ENCODE peak calls at places on chromosome 19, in ten cellular contexts. One of them, this sample, is unnamed.
A peak's percentile ranks its signal among the peaks of the same experiment; 100 is the strongest.

GRCh38 chr19:57280913-57281425 is 684 bp downstream of the ZNF460 start:
- DNase-seq in HCT116: no peak
- DNase-seq in endothelial cell of umbilical vein: no peak
- DNase-seq in sigmoid colon: no peak
- DNase-seq in SK-N-SH: peak; percentile 14
- DNase-seq in prostate gland: no peak
- DNase-seq in HepG2: no peak
- DNase-seq in stomach: no peak
- DNase-seq in GM23338: no peak
- DNase-seq in H1: no peak
- DNase-seq in this sample: no peak

GRCh38 chr19:5294403-5295160 is 46.0 kb downstream of the PTPRS start:
- DNase-seq in HCT116: no peak
- DNase-seq in endothelial cell of umbilical vein: no peak
- DNase-seq in sigmoid colon: no peak
- DNase-seq in SK-N-SH: no peak
- DNase-seq in prostate gland: no peak
- DNase-seq in HepG2: no peak
- DNase-seq in stomach: no peak
- DNase-seq in GM23338: no peak
- DNase-seq in H1: no peak
- DNase-seq in this sample: no peak

GRCh38 chr19:33100894-33101644 is 20.1 kb downstream of the GPATCH1 start:
- DNase-seq in HCT116: no peak
- DNase-seq in endothelial cell of umbilical vein: no peak
- DNase-seq in sigmoid colon: no peak
- DNase-seq in SK-N-SH: no peak
- DNase-seq in prostate gland: no peak
- DNase-seq in HepG2: peak; percentile 97
- DNase-seq in stomach: peak; percentile 68
- DNase-seq in GM23338: no peak
- DNase-seq in H1: no peak
- DNase-seq in this sample: no peak

GRCh38 chr19:12938536-12939291 is at the start of gene CALR:
- DNase-seq in HCT116: no peak
- DNase-seq in endothelial cell of umbilical vein: peak; percentile 45
- DNase-seq in sigmoid colon: peak; percentile 76
- DNase-seq in SK-N-SH: no peak
- DNase-seq in prostate gland: no peak
- DNase-seq in HepG2: no peak
- DNase-seq in stomach: no peak
- DNase-seq in GM23338: no peak
- DNase-seq in H1: no peak
- DNase-seq in this sample: no peak

GRCh38 chr19:10968527-10969081 is 7.8 kb downstream of the SMARCA4 start:
- DNase-seq in HCT116: no peak
- DNase-seq in endothelial cell of umbilical vein: no peak
- DNase-seq in sigmoid colon: no peak
- DNase-seq in SK-N-SH: no peak
- DNase-seq in prostate gland: no peak
- DNase-seq in HepG2: no peak
- DNase-seq in stomach: no peak
- DNase-seq in GM23338: no peak
- DNase-seq in H1: no peak
- DNase-seq in this sample: no peak

GRCh38 chr19:47106819-47107200 is 6.8 kb downstream of the ZC3H4 start:
- DNase-seq in HCT116: no peak
- DNase-seq in endothelial cell of umbilical vein: no peak
- DNase-seq in sigmoid colon: no peak
- DNase-seq in SK-N-SH: no peak
- DNase-seq in prostate gland: no peak
- DNase-seq in HepG2: no peak
- DNase-seq in stomach: no peak
- DNase-seq in GM23338: no peak
- DNase-seq in H1: no peak
- DNase-seq in this sample: no peak

GRCh38 chr19:42207767-42208259 is 9.7 kb downstream of the DEDD2 start:
- DNase-seq in HCT116: no peak
- DNase-seq in endothelial cell of umbilical vein: peak; percentile 30
- DNase-seq in sigmoid colon: no peak
- DNase-seq in SK-N-SH: no peak
- DNase-seq in prostate gland: no peak
- DNase-seq in HepG2: no peak
- DNase-seq in stomach: peak; percentile 43
- DNase-seq in GM23338: no peak
- DNase-seq in H1: no peak
- DNase-seq in this sample: peak; percentile 46

GRCh38 chr19:46068345-46069258 is 27.8 kb upstream of the IGFL4 start:
- DNase-seq in HCT116: peak; percentile 89
- DNase-seq in endothelial cell of umbilical vein: peak; percentile 79
- DNase-seq in sigmoid colon: no peak
- DNase-seq in SK-N-SH: no peak
- DNase-seq in prostate gland: no peak
- DNase-seq in HepG2: peak; percentile 92
- DNase-seq in stomach: no peak
- DNase-seq in GM23338: no peak
- DNase-seq in H1: no peak
- DNase-seq in this sample: no peak

GRCh38 chr19:11737964-11738745 is 591 bp downstream of the ZNF823 start:
- DNase-seq in HCT116: no peak
- DNase-seq in endothelial cell of umbilical vein: peak; percentile 34
- DNase-seq in sigmoid colon: peak; percentile 77
- DNase-seq in SK-N-SH: peak; percentile 71
- DNase-seq in prostate gland: peak; percentile 29
- DNase-seq in HepG2: peak; percentile 67
- DNase-seq in stomach: peak; percentile 82
- DNase-seq in GM23338: peak; percentile 56
- DNase-seq in H1: no peak
- DNase-seq in this sample: peak; percentile 73

GRCh38 chr19:30312582-30313352 is 59.4 kb upstream of the ZNF536 start:
- DNase-seq in HCT116: no peak
- DNase-seq in endothelial cell of umbilical vein: no peak
- DNase-seq in sigmoid colon: no peak
- DNase-seq in SK-N-SH: no peak
- DNase-seq in prostate gland: no peak
- DNase-seq in HepG2: no peak
- DNase-seq in stomach: no peak
- DNase-seq in GM23338: peak; percentile 22
- DNase-seq in H1: no peak
- DNase-seq in this sample: no peak

GRCh38 chr19:1245468-1245867 is 2.9 kb upstream of the MIDN start:
- DNase-seq in HCT116: no peak
- DNase-seq in endothelial cell of umbilical vein: no peak
- DNase-seq in sigmoid colon: peak; percentile 81
- DNase-seq in SK-N-SH: no peak
- DNase-seq in prostate gland: no peak
- DNase-seq in HepG2: no peak
- DNase-seq in stomach: no peak
- DNase-seq in GM23338: no peak
- DNase-seq in H1: no peak
- DNase-seq in this sample: no peak

GRCh38 chr19:1247747-1248453 is 483 bp upstream of the MIDN start:
- DNase-seq in HCT116: no peak
- DNase-seq in endothelial cell of umbilical vein: peak; percentile 90
- DNase-seq in sigmoid colon: peak; percentile 91
- DNase-seq in SK-N-SH: peak; percentile 60
- DNase-seq in prostate gland: peak; percentile 40
- DNase-seq in HepG2: peak; percentile 46
- DNase-seq in stomach: peak; percentile 73
- DNase-seq in GM23338: peak; percentile 83
- DNase-seq in H1: no peak
- DNase-seq in this sample: no peak

GRCh38 chr19:1244693-1245451 is 3.3 kb downstream of the ATP5F1D start:
- DNase-seq in HCT116: no peak
- DNase-seq in endothelial cell of umbilical vein: no peak
- DNase-seq in sigmoid colon: peak; percentile 94
- DNase-seq in SK-N-SH: no peak
- DNase-seq in prostate gland: peak; percentile 56
- DNase-seq in HepG2: peak; percentile 86
- DNase-seq in stomach: peak; percentile 88
- DNase-seq in GM23338: no peak
- DNase-seq in H1: no peak
- DNase-seq in this sample: no peak

GRCh38 chr19:1243768-1244692 is 2.5 kb downstream of the ATP5F1D start:
- DNase-seq in HCT116: no peak
- DNase-seq in endothelial cell of umbilical vein: peak; percentile 65
- DNase-seq in sigmoid colon: peak; percentile 96
- DNase-seq in SK-N-SH: peak; percentile 86
- DNase-seq in prostate gland: peak; percentile 87
- DNase-seq in HepG2: peak; percentile 81
- DNase-seq in stomach: peak; percentile 91
- DNase-seq in GM23338: peak; percentile 88
- DNase-seq in H1: no peak
- DNase-seq in this sample: peak; percentile 91

GRCh38 chr19:1245884-1246816 is 2.2 kb upstream of the MIDN start:
- DNase-seq in HCT116: no peak
- DNase-seq in endothelial cell of umbilical vein: no peak
- DNase-seq in sigmoid colon: peak; percentile 90
- DNase-seq in SK-N-SH: no peak
- DNase-seq in prostate gland: peak; percentile 82
- DNase-seq in HepG2: peak; percentile 88
- DNase-seq in stomach: peak; percentile 69
- DNase-seq in GM23338: no peak
- DNase-seq in H1: no peak
- DNase-seq in this sample: no peak
- TF ChIP-seq CTCF in HCT116: no peak
- TF ChIP-seq CTCF in endothelial cell of umbilical vein: no peak
- TF ChIP-seq CTCF in sigmoid colon: no peak
- TF ChIP-seq CTCF in SK-N-SH: no peak
- TF ChIP-seq CTCF in prostate gland: no peak
- TF ChIP-seq CTCF in HepG2: no peak
- TF ChIP-seq CTCF in stomach: no peak
- TF ChIP-seq CTCF in GM23338: no peak
- TF ChIP-seq CTCF in H1: no peak
- TF ChIP-seq CTCF in this sample: no peak

GRCh38 chr19:16076154-16076957 is at the start of gene TPM4:
- DNase-seq in HCT116: peak; percentile 72
- DNase-seq in endothelial cell of umbilical vein: peak; percentile 90
- DNase-seq in sigmoid colon: peak; percentile 99
- DNase-seq in SK-N-SH: peak; percentile 86
- DNase-seq in prostate gland: peak; percentile 90
- DNase-seq in HepG2: peak; percentile 88
- DNase-seq in stomach: peak; percentile 84
- DNase-seq in GM23338: peak; percentile 95
- DNase-seq in H1: peak; percentile 85
- DNase-seq in this sample: peak; percentile 83

GRCh38 chr19:16074488-16075365 is 1.6 kb upstream of the TPM4 start:
- DNase-seq in HCT116: no peak
- DNase-seq in endothelial cell of umbilical vein: no peak
- DNase-seq in sigmoid colon: peak; percentile 69
- DNase-seq in SK-N-SH: no peak
- DNase-seq in prostate gland: no peak
- DNase-seq in HepG2: no peak
- DNase-seq in stomach: no peak
- DNase-seq in GM23338: no peak
- DNase-seq in H1: no peak
- DNase-seq in this sample: peak; percentile 32

GRCh38 chr19:16076958-16077611 is 790 bp downstream of the TPM4 start:
- DNase-seq in HCT116: no peak
- DNase-seq in endothelial cell of umbilical vein: peak; percentile 35
- DNase-seq in sigmoid colon: peak; percentile 87
- DNase-seq in SK-N-SH: peak; percentile 70
- DNase-seq in prostate gland: no peak
- DNase-seq in HepG2: no peak
- DNase-seq in stomach: peak; percentile 55
- DNase-seq in GM23338: peak; percentile 68
- DNase-seq in H1: no peak
- DNase-seq in this sample: peak; percentile 75

GRCh38 chr19:16073988-16074387 is 2.3 kb upstream of the TPM4 start:
- DNase-seq in HCT116: no peak
- DNase-seq in endothelial cell of umbilical vein: peak; percentile 49
- DNase-seq in sigmoid colon: peak; percentile 85
- DNase-seq in SK-N-SH: no peak
- DNase-seq in prostate gland: peak; percentile 49
- DNase-seq in HepG2: no peak
- DNase-seq in stomach: no peak
- DNase-seq in GM23338: no peak
- DNase-seq in H1: no peak
- DNase-seq in this sample: peak; percentile 18

GRCh38 chr19:16075430-16076153 is 703 bp upstream of the TPM4 start:
- DNase-seq in HCT116: no peak
- DNase-seq in endothelial cell of umbilical vein: no peak
- DNase-seq in sigmoid colon: peak; percentile 74
- DNase-seq in SK-N-SH: no peak
- DNase-seq in prostate gland: no peak
- DNase-seq in HepG2: no peak
- DNase-seq in stomach: no peak
- DNase-seq in GM23338: no peak
- DNase-seq in H1: no peak
- DNase-seq in this sample: no peak
- TF ChIP-seq POLR2AphosphoS5 in HCT116: no peak
- TF ChIP-seq POLR2AphosphoS5 in endothelial cell of umbilical vein: peak; percentile 21
- TF ChIP-seq POLR2AphosphoS5 in sigmoid colon: no peak
- TF ChIP-seq POLR2AphosphoS5 in SK-N-SH: no peak
- TF ChIP-seq POLR2AphosphoS5 in prostate gland: no peak
- TF ChIP-seq POLR2AphosphoS5 in HepG2: no peak
- TF ChIP-seq POLR2AphosphoS5 in stomach: no peak
- TF ChIP-seq POLR2AphosphoS5 in GM23338: no peak
- TF ChIP-seq POLR2AphosphoS5 in H1: no peak
- TF ChIP-seq POLR2AphosphoS5 in this sample: no peak

DNA sequence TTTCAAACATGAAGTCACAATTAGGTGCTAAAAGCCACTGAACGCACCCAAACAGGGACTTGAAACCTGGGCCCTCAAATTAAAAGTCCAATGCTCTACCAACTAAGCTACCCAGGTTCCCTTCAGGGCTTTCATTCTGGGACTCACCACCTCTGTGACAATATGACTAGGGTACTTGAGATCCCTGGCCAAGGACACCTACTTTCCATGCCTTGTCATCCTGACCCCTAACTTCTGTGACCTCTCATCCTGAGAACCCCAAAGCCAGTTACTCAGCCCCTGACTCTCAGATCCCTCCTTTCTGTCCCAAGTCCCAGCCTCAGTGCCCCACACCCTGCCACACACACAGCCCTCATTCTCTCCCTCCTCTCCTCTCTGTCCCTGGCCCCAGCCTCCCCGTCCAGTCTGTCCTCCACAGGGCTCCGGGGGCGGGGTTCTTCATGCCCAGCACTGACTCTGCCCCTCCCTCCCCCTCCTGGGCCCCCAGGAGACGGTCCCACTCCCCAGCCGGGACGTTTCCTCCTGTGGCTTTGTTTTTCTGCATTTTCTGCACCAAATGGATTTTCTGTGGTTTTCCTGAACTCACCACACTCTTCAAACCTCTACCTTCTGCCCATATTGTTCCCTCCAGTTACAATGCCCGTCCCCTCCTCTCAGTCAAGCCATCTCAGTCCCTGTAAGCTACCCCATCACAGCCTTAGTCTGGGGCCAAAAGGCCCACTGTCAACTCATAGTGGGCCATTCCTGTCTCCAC is 7.0 kb downstream of the RCN3 start:
- DNase-seq in HCT116: no peak
- DNase-seq in endothelial cell of umbilical vein: no peak
- DNase-seq in sigmoid colon: no peak
- DNase-seq in SK-N-SH: no peak
- DNase-seq in prostate gland: no peak
- DNase-seq in HepG2: no peak
- DNase-seq in stomach: no peak
- DNase-seq in GM23338: no peak
- DNase-seq in H1: no peak
- DNase-seq in this sample: no peak
- H3K4me3 ChIP-seq in HCT116: no peak overlapping the region
- H3K4me3 ChIP-seq in endothelial cell of umbilical vein: no peak overlapping the region
- H3K4me3 ChIP-seq in sigmoid colon: no peak overlapping the region
- H3K4me3 ChIP-seq in SK-N-SH: no peak overlapping the region
- H3K4me3 ChIP-seq in prostate gland: no peak overlapping the region
- H3K4me3 ChIP-seq in HepG2: no peak overlapping the region
- H3K4me3 ChIP-seq in stomach: peak overlapping the region; percentile 85
- H3K4me3 ChIP-seq in GM23338: peak overlapping the region; percentile 80
- H3K4me3 ChIP-seq in H1: peak overlapping the region; percentile 81
- H3K4me3 ChIP-seq in this sample: peak overlapping the region; percentile 67

GRCh38 chr19:19663292-19664120 is at the start of gene ATP13A1:
- DNase-seq in HCT116: peak; percentile 91
- DNase-seq in endothelial cell of umbilical vein: peak; percentile 96
- DNase-seq in sigmoid colon: peak; percentile 98
- DNase-seq in SK-N-SH: peak; percentile 95
- DNase-seq in prostate gland: peak; percentile 97
- DNase-seq in HepG2: peak; percentile 95
- DNase-seq in stomach: peak; percentile 96
- DNase-seq in GM23338: peak; percentile 95
- DNase-seq in H1: peak; percentile 89
- DNase-seq in this sample: peak; percentile 94
- TF ChIP-seq CTCF in HCT116: no peak
- TF ChIP-seq CTCF in endothelial cell of umbilical vein: peak; percentile 34
- TF ChIP-seq CTCF in sigmoid colon: no peak
- TF ChIP-seq CTCF in SK-N-SH: peak; percentile 18
- TF ChIP-seq CTCF in prostate gland: no peak
- TF ChIP-seq CTCF in HepG2: peak; percentile 13
- TF ChIP-seq CTCF in stomach: no peak
- TF ChIP-seq CTCF in GM23338: no peak
- TF ChIP-seq CTCF in H1: peak; percentile 1
- TF ChIP-seq CTCF in this sample: no peak

This sample was measured in breast epithelium.